ENCODE peak calls at places on chromosomes 13 and 19, in ten cellular contexts. S is ovary, I is HCT116, H is body of pancreas, D is NB4, X is heart left ventricle, A is A549, R is H1, U is H54, P is GM12878. M is an unnamed sample.

GRCh38 chr19:42199440-42200115 is 17.9 kb downstream of the DEDD2 start:
- DNase-seq in H (peak; percentile 50), P (peak; percentile 68), I (no peak), A (no peak), X (peak; percentile 79), R (no peak), U (no peak), D (peak; percentile 95), S (no peak), M (peak; percentile 87)

GRCh38 chr19:32404213-32404938 is 1.2 kb upstream of the DPY19L3 start:
- DNase-seq in P (no peak), U (no peak), X (no peak), R (no peak), D (peak; percentile 66), I (no peak), S (peak; percentile 37), A (no peak), H (no peak), M (no peak)

GRCh38 chr19:10270616-10271394 is at the start of gene ICAM1:
- DNase-seq in X (peak; percentile 91), I (no peak), U (no peak), R (peak; percentile 87), A (no peak), D (peak; percentile 98), P (no peak), S (peak; percentile 71), H (peak; percentile 83), M (peak; percentile 48)

GRCh38 chr13:40074338-40074737 is 418.9 kb downstream of the COG6 start:
- DNase-seq in U (no peak), X (no peak), R (no peak), S (peak; percentile 39), I (no peak), D (no peak), A (no peak), P (no peak), H (peak; percentile 20), M (no peak)

GRCh38 chr13:114059946-114060860 is 72.2 kb downstream of the RASA3 start:
- DNase-seq in U (no peak), X (peak; percentile 81), I (no peak), S (no peak), H (no peak), A (no peak), D (no peak), R (no peak), P (no peak), M (no peak)

GRCh38 chr13:42981853-42982252 is 10.2 kb downstream of the EPSTI1 start:
- DNase-seq in R (no peak), I (no peak), S (no peak), D (no peak), H (no peak), U (no peak), A (no peak), X (no peak), P (no peak), M (no peak)

GRCh38 chr19:49489601-49490167 is 2.3 kb downstream of the RPL13A start:
- DNase-seq in X (no peak), H (no peak), R (no peak), A (no peak), D (no peak), P (no peak), U (no peak), I (no peak), S (no peak), M (no peak)

GRCh38 chr13:33261426-33262068 is 24.0 kb downstream of the STARD13 start:
- DNase-seq in U (no peak), X (no peak), S (no peak), R (no peak), A (no peak), I (no peak), D (no peak), H (no peak), P (no peak), M (no peak)

GRCh38 chr13:41231786-41232185 is 31.6 kb downstream of the MTRF1 start:
- DNase-seq in U (no peak), S (no peak), H (peak; percentile 97), P (peak; percentile 24), X (no peak), R (no peak), D (no peak), I (no peak), A (no peak), M (peak; percentile 8)

GRCh38 chr13:92821324-92821723 is 405.3 kb upstream of the GPC6 start:
- DNase-seq in H (no peak), R (no peak), I (no peak), X (no peak), S (no peak), A (no peak), U (no peak), D (no peak), P (no peak), M (no peak)

GRCh38 chr13:112643759-112644459 is 45.9 kb upstream of the ATP11A start:
- DNase-seq in P (no peak), X (no peak), A (no peak), H (peak; percentile 92), U (no peak), R (no peak), I (no peak), S (no peak), D (no peak), M (no peak)

GRCh38 chr13:108267338-108267737 is 2.2 kb upstream of the TNFSF13B start:
- DNase-seq in I (no peak), H (peak; percentile 31), A (no peak), D (peak; percentile 48), U (no peak), R (no peak), P (no peak), X (no peak), S (no peak), M (no peak)

GRCh38 chr13:111319998-111320911 is at the start of gene TEX29:
- DNase-seq in S (no peak), D (no peak), P (no peak), U (no peak), A (no peak), H (no peak), I (no peak), X (no peak), R (peak; percentile 54), M (no peak)

GRCh38 chr19:5695649-5696195 is 5.6 kb downstream of the RPL36 start:
- DNase-seq in R (peak; percentile 55), I (no peak), P (no peak), S (no peak), X (peak; percentile 57), D (no peak), U (no peak), H (no peak), A (no peak), M (no peak)

GRCh38 chr19:4246767-4247593 is at the start of gene YJU2:
- DNase-seq in X (peak; percentile 99), U (peak; percentile 97), R (peak; percentile 98), A (peak; percentile 97), I (peak; percentile 99), P (peak; percentile 94), H (peak; percentile 100), D (peak; percentile 96), S (peak; percentile 98), M (peak; percentile 99)
- TF ChIP-seq POLR2A in X (no peak), U (no peak), R (peak; percentile 90), A (peak; percentile 17), I (peak; percentile 12), P (peak; percentile 77), H (no peak), D (peak; percentile 49), S (peak; percentile 35), M (peak; percentile 89)

GRCh38 chr13:34290661-34291060 is 472.7 kb downstream of the RFC3 start:
- DNase-seq in H (no peak), P (no peak), I (no peak), S (no peak), A (no peak), X (no peak), R (no peak), D (no peak), U (no peak), M (no peak)
- TF ChIP-seq POLR2A in H (no peak), P (no peak), I (no peak), S (no peak), A (no peak), X (no peak), R (no peak), D (no peak), U (no peak), M (no peak)

GRCh38 chr19:36008336-36008978 is at the start of gene SYNE4:
- DNase-seq in R (peak; percentile 81), S (peak; percentile 51), D (no peak), A (no peak), I (peak; percentile 75), P (no peak), U (no peak), X (no peak), H (peak; percentile 87), M (no peak)
- TF ChIP-seq POLR2A in R (no peak), S (no peak), D (no peak), A (peak; percentile 6), I (no peak), P (no peak), U (no peak), X (no peak), H (peak; percentile 17), M (no peak)

GRCh38 chr13:98751397-98752110 is 918 bp downstream of the SLC15A1 start:
- DNase-seq in X (no peak), R (peak; percentile 59), U (no peak), A (no peak), H (peak; percentile 51), P (no peak), I (no peak), D (no peak), S (no peak), M (no peak)

GRCh38 chr13:98752942-98753290 is 444 bp upstream of the SLC15A1 start:
- DNase-seq in D (no peak), P (no peak), U (no peak), I (no peak), A (no peak), X (no peak), H (no peak), S (no peak), R (no peak), M (no peak)

GRCh38 chr13:98755116-98755515 is 2.6 kb upstream of the SLC15A1 start:
- DNase-seq in X (no peak), D (no peak), H (no peak), A (no peak), R (no peak), I (no peak), U (no peak), P (no peak), S (no peak), M (no peak)

GRCh38 chr13:98749501-98749900 is 3.0 kb downstream of the SLC15A1 start:
- DNase-seq in D (no peak), I (no peak), R (no peak), X (no peak), H (no peak), U (no peak), A (no peak), P (no peak), S (no peak), M (no peak)

DNA sequence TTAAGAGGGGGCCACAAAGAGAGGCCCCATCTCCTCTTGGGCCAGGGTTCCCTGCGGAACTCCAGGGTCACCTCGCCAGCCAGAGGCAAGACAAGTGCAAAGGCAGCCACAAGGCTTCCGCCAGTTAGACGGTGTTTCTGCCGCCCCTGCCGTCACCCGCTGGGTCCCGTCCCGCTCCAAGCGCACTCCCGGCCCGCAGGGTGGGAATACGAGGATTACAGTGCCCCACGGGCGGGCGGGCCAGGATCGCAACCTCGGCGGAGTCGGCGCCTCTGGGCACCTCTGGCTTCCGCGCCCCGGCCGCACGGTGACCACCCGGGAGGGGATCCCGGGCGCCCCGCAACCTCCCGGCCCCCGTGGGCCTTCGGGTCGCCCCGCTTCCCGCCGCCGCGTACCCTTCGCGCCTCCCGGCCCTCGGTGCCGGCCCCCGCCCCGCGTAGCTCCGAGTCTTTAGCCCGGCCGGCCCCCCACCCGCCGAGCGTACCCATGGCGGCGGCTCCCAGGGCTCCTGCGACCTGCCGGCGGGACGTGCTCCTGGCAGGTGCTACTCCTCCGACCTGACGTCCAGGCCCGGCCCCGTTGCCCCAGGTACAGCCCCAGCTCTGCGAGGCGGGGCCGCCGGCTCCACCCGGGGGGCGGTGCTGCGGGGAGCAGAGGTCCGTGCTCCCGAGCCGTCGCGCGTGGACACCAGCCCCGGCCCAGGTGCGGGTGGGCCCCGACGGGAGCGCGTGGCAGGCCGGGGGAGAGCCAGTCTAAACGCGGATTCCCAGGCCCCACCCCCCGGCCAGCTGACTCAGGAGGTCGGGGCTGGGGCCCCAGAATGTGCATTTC is at the start of gene SLC15A1:
- DNase-seq in U (no peak), D (no peak), H (peak; percentile 43), P (no peak), I (no peak), A (no peak), S (no peak), X (no peak), R (peak; percentile 70), M (no peak)
- TF ChIP-seq POLR2A in U (no peak), D (no peak), H (no peak), P (no peak), I (no peak), A (no peak), S (no peak), X (no peak), R (no peak), M (no peak)

M was measured in erythroblast.